ENCODE peak calls at places on chromosomes 2 and 18, in six cellular contexts. One of them, this sample, is unnamed.
A peak's percentile ranks its signal among the peaks of the same experiment; 100 is the strongest.

GRCh38 chr2:117853873-117854272 is 39.4 kb downstream of the DDX18 start:
- DNase-seq in fibroblast of the aortic adventitia: no peak
- DNase-seq in HT1080: no peak
- DNase-seq in endothelial cell of umbilical vein: no peak
- DNase-seq in KG1: no peak
- DNase-seq in stimulated activated CD4-positive, alpha-beta T cell treated with anti-CD3 and anti-CD28 coated beads, TNF-alpha, amount 100 ng/mL, for 48 hours: no peak
- DNase-seq in this sample: no peak

GRCh38 chr2:117763806-117764205 is 50.7 kb upstream of the DDX18 start:
- DNase-seq in fibroblast of the aortic adventitia: no peak
- DNase-seq in HT1080: no peak
- DNase-seq in endothelial cell of umbilical vein: no peak
- DNase-seq in KG1: no peak
- DNase-seq in stimulated activated CD4-positive, alpha-beta T cell treated with anti-CD3 and anti-CD28 coated beads, TNF-alpha, amount 100 ng/mL, for 48 hours: no peak
- DNase-seq in this sample: no peak

GRCh38 chr18:77376043-77376732 is 126.5 kb downstream of the GALR1 start:
- DNase-seq in fibroblast of the aortic adventitia: no peak
- DNase-seq in HT1080: peak; percentile 45
- DNase-seq in endothelial cell of umbilical vein: no peak
- DNase-seq in KG1: no peak
- DNase-seq in stimulated activated CD4-positive, alpha-beta T cell treated with anti-CD3 and anti-CD28 coated beads, TNF-alpha, amount 100 ng/mL, for 48 hours: no peak
- DNase-seq in this sample: no peak

GRCh38 chr2:176118606-176119370 is 2.2 kb downstream of the HOXD10 start:
- DNase-seq in fibroblast of the aortic adventitia: no peak
- DNase-seq in HT1080: no peak
- DNase-seq in endothelial cell of umbilical vein: peak; percentile 43
- DNase-seq in KG1: no peak
- DNase-seq in stimulated activated CD4-positive, alpha-beta T cell treated with anti-CD3 and anti-CD28 coated beads, TNF-alpha, amount 100 ng/mL, for 48 hours: no peak
- DNase-seq in this sample: no peak

GRCh38 chr2:235005603-235006259 is 53.9 kb downstream of the SH3BP4 start:
- DNase-seq in fibroblast of the aortic adventitia: peak; percentile 43
- DNase-seq in HT1080: no peak
- DNase-seq in endothelial cell of umbilical vein: peak; percentile 75
- DNase-seq in KG1: no peak
- DNase-seq in stimulated activated CD4-positive, alpha-beta T cell treated with anti-CD3 and anti-CD28 coated beads, TNF-alpha, amount 100 ng/mL, for 48 hours: no peak
- DNase-seq in this sample: peak; percentile 29

GRCh38 chr2:165238295-165238694 is 919 bp upstream of the SCN2A start:
- DNase-seq in fibroblast of the aortic adventitia: peak; percentile 56
- DNase-seq in HT1080: no peak
- DNase-seq in endothelial cell of umbilical vein: peak; percentile 21
- DNase-seq in KG1: peak; percentile 16
- DNase-seq in stimulated activated CD4-positive, alpha-beta T cell treated with anti-CD3 and anti-CD28 coated beads, TNF-alpha, amount 100 ng/mL, for 48 hours: no peak
- DNase-seq in this sample: peak; percentile 35

GRCh38 chr2:10892796-10893350 is 18.9 kb upstream of the KCNF1 start:
- DNase-seq in fibroblast of the aortic adventitia: no peak
- DNase-seq in HT1080: no peak
- DNase-seq in endothelial cell of umbilical vein: no peak
- DNase-seq in KG1: no peak
- DNase-seq in stimulated activated CD4-positive, alpha-beta T cell treated with anti-CD3 and anti-CD28 coated beads, TNF-alpha, amount 100 ng/mL, for 48 hours: no peak
- DNase-seq in this sample: no peak

GRCh38 chr2:178109813-178110212 is 2.4 kb upstream of the RBM45 start:
- DNase-seq in fibroblast of the aortic adventitia: peak; percentile 66
- DNase-seq in HT1080: peak; percentile 52
- DNase-seq in endothelial cell of umbilical vein: peak; percentile 53
- DNase-seq in KG1: no peak
- DNase-seq in stimulated activated CD4-positive, alpha-beta T cell treated with anti-CD3 and anti-CD28 coated beads, TNF-alpha, amount 100 ng/mL, for 48 hours: no peak
- DNase-seq in this sample: peak; percentile 68

GRCh38 chr18:54679318-54680149 is 88.5 kb downstream of the DYNAP start:
- DNase-seq in fibroblast of the aortic adventitia: peak; percentile 91
- DNase-seq in HT1080: peak; percentile 86
- DNase-seq in endothelial cell of umbilical vein: peak; percentile 79
- DNase-seq in KG1: peak; percentile 50
- DNase-seq in stimulated activated CD4-positive, alpha-beta T cell treated with anti-CD3 and anti-CD28 coated beads, TNF-alpha, amount 100 ng/mL, for 48 hours: no peak
- DNase-seq in this sample: peak; percentile 93

GRCh38 chr2:224086226-224086911 is 47.3 kb upstream of the SERPINE2 start:
- DNase-seq in fibroblast of the aortic adventitia: peak; percentile 98
- DNase-seq in HT1080: peak; percentile 93
- DNase-seq in endothelial cell of umbilical vein: peak; percentile 17
- DNase-seq in KG1: no peak
- DNase-seq in stimulated activated CD4-positive, alpha-beta T cell treated with anti-CD3 and anti-CD28 coated beads, TNF-alpha, amount 100 ng/mL, for 48 hours: no peak
- DNase-seq in this sample: peak; percentile 82

GRCh38 chr2:210676067-210676466 is 119.7 kb downstream of the CPS1 start:
- DNase-seq in fibroblast of the aortic adventitia: no peak
- DNase-seq in HT1080: no peak
- DNase-seq in endothelial cell of umbilical vein: no peak
- DNase-seq in KG1: no peak
- DNase-seq in stimulated activated CD4-positive, alpha-beta T cell treated with anti-CD3 and anti-CD28 coated beads, TNF-alpha, amount 100 ng/mL, for 48 hours: no peak
- DNase-seq in this sample: no peak

GRCh38 chr2:33094303-33094702 is 147.6 kb downstream of the LTBP1 start:
- DNase-seq in fibroblast of the aortic adventitia: no peak
- DNase-seq in HT1080: no peak
- DNase-seq in endothelial cell of umbilical vein: no peak
- DNase-seq in KG1: no peak
- DNase-seq in stimulated activated CD4-positive, alpha-beta T cell treated with anti-CD3 and anti-CD28 coated beads, TNF-alpha, amount 100 ng/mL, for 48 hours: no peak
- DNase-seq in this sample: no peak

GRCh38 chr2:191899442-191899841 is 52.6 kb upstream of the CAVIN2 start:
- DNase-seq in fibroblast of the aortic adventitia: peak; percentile 88
- DNase-seq in HT1080: peak; percentile 86
- DNase-seq in endothelial cell of umbilical vein: peak; percentile 97
- DNase-seq in KG1: no peak
- DNase-seq in stimulated activated CD4-positive, alpha-beta T cell treated with anti-CD3 and anti-CD28 coated beads, TNF-alpha, amount 100 ng/mL, for 48 hours: no peak
- DNase-seq in this sample: peak; percentile 88

GRCh38 chr18:37483221-37483971 is 82.2 kb downstream of the CELF4 start:
- DNase-seq in fibroblast of the aortic adventitia: peak; percentile 19
- DNase-seq in HT1080: peak; percentile 7
- DNase-seq in endothelial cell of umbilical vein: peak; percentile 7
- DNase-seq in KG1: no peak
- DNase-seq in stimulated activated CD4-positive, alpha-beta T cell treated with anti-CD3 and anti-CD28 coated beads, TNF-alpha, amount 100 ng/mL, for 48 hours: no peak
- DNase-seq in this sample: peak; percentile 60

GRCh38 chr2:33529771-33530481 is 53.5 kb downstream of the RASGRP3 start:
- DNase-seq in fibroblast of the aortic adventitia: peak; percentile 96
- DNase-seq in HT1080: peak; percentile 85
- DNase-seq in endothelial cell of umbilical vein: peak; percentile 12
- DNase-seq in KG1: no peak
- DNase-seq in stimulated activated CD4-positive, alpha-beta T cell treated with anti-CD3 and anti-CD28 coated beads, TNF-alpha, amount 100 ng/mL, for 48 hours: no peak
- DNase-seq in this sample: peak; percentile 85

GRCh38 chr2:20092901-20093235 is 41.4 kb upstream of the LAPTM4A start:
- DNase-seq in fibroblast of the aortic adventitia: no peak
- DNase-seq in HT1080: no peak
- DNase-seq in endothelial cell of umbilical vein: no peak
- DNase-seq in KG1: no peak
- DNase-seq in stimulated activated CD4-positive, alpha-beta T cell treated with anti-CD3 and anti-CD28 coated beads, TNF-alpha, amount 100 ng/mL, for 48 hours: no peak
- DNase-seq in this sample: no peak

GRCh38 chr2:80546766-80547165 is 242.2 kb upstream of the LRRTM1 start:
- DNase-seq in fibroblast of the aortic adventitia: no peak
- DNase-seq in HT1080: no peak
- DNase-seq in endothelial cell of umbilical vein: no peak
- DNase-seq in KG1: no peak
- DNase-seq in stimulated activated CD4-positive, alpha-beta T cell treated with anti-CD3 and anti-CD28 coated beads, TNF-alpha, amount 100 ng/mL, for 48 hours: no peak
- DNase-seq in this sample: no peak

GRCh38 chr2:57160976-57161375 is 885.6 kb upstream of the VRK2 start:
- DNase-seq in fibroblast of the aortic adventitia: no peak
- DNase-seq in HT1080: peak; percentile 17
- DNase-seq in endothelial cell of umbilical vein: peak; percentile 44
- DNase-seq in KG1: no peak
- DNase-seq in stimulated activated CD4-positive, alpha-beta T cell treated with anti-CD3 and anti-CD28 coated beads, TNF-alpha, amount 100 ng/mL, for 48 hours: no peak
- DNase-seq in this sample: peak; percentile 18